ENCODE peak calls at places on chromosomes 6 and 20, in nine cellular contexts. S is fibroblast of mammary gland; H is A549; G is activated CD4-positive, alpha-beta T cell treated with anti-CD3 and anti-CD28 coated beads for 24 hours; C is NCI-H2029 treated with DMSO at 0.1 percent for 48 hours; T is HS-27A; A is AML-193; K is cardiac septum; V is Caki2. P is an unnamed sample.

GRCh38 chr6:14194483-14194882 is 76.9 kb downstream of the CD83 start:
- DNase-seq in S (no peak), T (no peak), V (no peak), G (no peak), A (no peak), H (no peak), K (no peak), C (no peak), P (no peak)

GRCh38 chr20:9066196-9066595 is 2.7 kb upstream of the PLCB4 start:
- DNase-seq in H (no peak), K (no peak), C (no peak), S (peak; percentile 54), V (peak; percentile 83), G (no peak), A (no peak), T (no peak), P (no peak)

GRCh38 chr6:142927904-142928303 is 17.1 kb downstream of the HIVEP2 start:
- DNase-seq in H (no peak), V (no peak), T (no peak), S (no peak), C (no peak), A (no peak), K (no peak), G (no peak), P (no peak)

GRCh38 chr20:43915209-43916072 is 789 bp downstream of the TOX2 start:
- DNase-seq in K (peak; percentile 72), A (no peak), S (peak; percentile 14), T (no peak), V (no peak), G (no peak), H (no peak), C (no peak), P (peak; percentile 28)

GRCh38 chr6:170081556-170081955 is 209.3 kb downstream of the DLL1 start:
- DNase-seq in C (no peak), S (no peak), V (no peak), K (no peak), G (no peak), T (no peak), A (no peak), H (no peak), P (no peak)

GRCh38 chr6:32255212-32256153 is 31.6 kb upstream of the NOTCH4 start:
- DNase-seq in V (peak; percentile 77), K (peak; percentile 80), A (no peak), H (peak; percentile 72), G (peak; percentile 58), S (peak; percentile 93), C (no peak), T (peak; percentile 96), P (peak; percentile 87)

GRCh38 chr6:81362246-81362645 is 390.2 kb downstream of the TENT5A start:
- DNase-seq in C (peak; percentile 20), A (no peak), H (no peak), S (peak; percentile 75), V (no peak), G (no peak), K (no peak), T (peak; percentile 9), P (peak; percentile 77)

GRCh38 chr6:44238687-44239350 is 8.1 kb upstream of the HSP90AB1 start:
- DNase-seq in C (no peak), T (no peak), G (no peak), S (no peak), A (no peak), H (no peak), V (no peak), K (no peak), P (no peak)

GRCh38 chr20:63819224-63819917 is 11.7 kb downstream of the ZBTB46 start:
- DNase-seq in V (no peak), T (no peak), K (no peak), S (peak; percentile 28), G (no peak), A (no peak), C (no peak), H (peak; percentile 40), P (no peak)

GRCh38 chr6:105771313-105771970 is 314.7 kb upstream of the PRDM1 start:
- DNase-seq in S (peak; percentile 68), K (no peak), V (no peak), C (no peak), G (no peak), H (no peak), A (no peak), T (no peak), P (peak; percentile 53)